ENCODE peak calls at places on chromosomes 3 and 15, in seven cellular contexts. G, N, D, L, J, V and K are unnamed samples.

GRCh38 chr3:171049831-171050444 is 23.4 kb upstream of the SLC2A2 start:
- DNase-seq in G (peak), N (peak), D (no peak), L (peak), J (peak), V (no peak), K (peak)

GRCh38 chr3:65466300-65466988 is 572.3 kb downstream of the MAGI1 start:
- DNase-seq in G (no peak), N (no peak), D (no peak), L (peak), J (no peak), V (no peak), K (no peak)

GRCh38 chr3:66582721-66583141 is 81.9 kb upstream of the LRIG1 start:
- DNase-seq in G (no peak), N (peak), D (no peak), L (no peak), J (no peak), V (peak), K (peak)

GRCh38 chr15:30670056-30670455 is 44.1 kb downstream of the ARHGAP11B start:
- DNase-seq in G (no peak), N (no peak), D (no peak), L (no peak), J (no peak), V (no peak), K (no peak)

GRCh38 chr15:28892789-28893610 is 7.2 kb downstream of the APBA2 start:
- DNase-seq in G (no peak), N (no peak), D (no peak), L (no peak), J (no peak), V (no peak), K (no peak)

GRCh38 chr3:65196663-65197062 is 508.9 kb upstream of the ADAMTS9 start:
- DNase-seq in G (no peak), N (no peak), D (no peak), L (no peak), J (no peak), V (no peak), K (no peak)

GRCh38 chr3:80543154-80543553 is 775.4 kb upstream of the ROBO1 start:
- DNase-seq in G (no peak), N (no peak), D (no peak), L (no peak), J (no peak), V (no peak), K (no peak)

GRCh38 chr3:153295906-153296305 is 133.9 kb downstream of the RAP2B start:
- DNase-seq in G (no peak), N (no peak), D (no peak), L (no peak), J (no peak), V (no peak), K (no peak)

GRCh38 chr3:191234216-191234615 is 35.2 kb downstream of the OSTN start:
- DNase-seq in G (no peak), N (no peak), D (no peak), L (no peak), J (no peak), V (no peak), K (no peak)

GRCh38 chr3:140995881-140996280 is 54.2 kb downstream of the SLC25A36 start:
- DNase-seq in G (no peak), N (no peak), D (no peak), L (no peak), J (no peak), V (no peak), K (no peak)

GRCh38 chr15:88542342-88542733 is 4.1 kb downstream of the DET1 start:
- DNase-seq in G (no peak), N (no peak), D (peak), L (no peak), J (no peak), V (no peak), K (no peak)

GRCh38 chr3:115275897-115276296 is 128.8 kb upstream of the ZBTB20 start:
- DNase-seq in G (no peak), N (no peak), D (no peak), L (no peak), J (no peak), V (no peak), K (no peak)

GRCh38 chr3:114450008-114450596 is 156.3 kb downstream of the TIGIT start:
- DNase-seq in G (no peak), N (no peak), D (no peak), L (no peak), J (no peak), V (no peak), K (no peak)

DNA sequence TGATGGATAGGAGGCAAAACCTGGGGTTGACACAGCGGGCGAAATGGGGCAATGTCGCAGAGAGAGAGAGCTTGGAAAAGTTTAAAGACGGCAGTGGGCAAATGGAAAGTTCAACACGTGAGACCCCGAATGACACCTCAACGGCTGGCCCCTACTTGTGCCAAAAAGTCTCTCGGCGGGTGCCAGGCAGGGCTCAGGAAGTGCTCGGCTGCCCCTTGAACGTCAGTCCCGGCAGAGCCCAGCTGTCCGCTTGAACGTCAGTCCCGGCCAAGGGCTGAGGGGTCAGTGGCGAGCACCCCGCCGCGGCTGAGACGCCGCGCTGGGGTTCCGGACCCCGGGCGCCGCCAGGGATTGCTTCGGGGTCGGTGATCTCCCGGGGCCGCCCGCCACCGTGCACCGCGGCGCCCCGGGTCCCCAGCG is 638 bp downstream of the EOGT start:
- DNase-seq in G (peak), N (no peak), D (peak), L (peak), J (peak), V (peak), K (peak)
- TF ChIP-seq CTCF in G (no peak), N (no peak), D (no peak), L (no peak), J (no peak), V (no peak), K (no peak)

DNA sequence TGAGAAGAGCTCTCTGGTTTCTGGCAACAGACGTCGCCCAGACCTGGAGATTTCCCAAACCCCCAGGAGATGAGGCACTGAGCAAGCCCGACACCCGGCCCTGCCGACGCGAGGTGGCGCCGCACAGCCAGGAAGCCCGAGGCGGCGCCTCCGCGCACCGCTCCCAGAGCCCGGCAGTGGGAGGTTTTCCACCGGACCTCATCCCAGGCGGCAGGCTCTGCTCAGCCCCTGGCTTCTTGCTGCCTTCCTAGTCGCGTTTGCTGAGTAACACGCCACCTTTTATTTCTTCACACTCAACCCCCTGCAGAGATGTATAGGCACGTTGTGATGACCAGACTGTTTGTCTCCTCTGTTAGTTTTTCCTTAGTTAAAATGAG is 56.3 kb upstream of the ARRDC4 start:
- DNase-seq in G (peak), N (peak), D (peak), L (peak), J (peak), V (peak), K (peak)
- TF ChIP-seq CTCF in G (peak), N (no peak), D (peak), L (peak), J (peak), V (peak), K (no peak)

DNA sequence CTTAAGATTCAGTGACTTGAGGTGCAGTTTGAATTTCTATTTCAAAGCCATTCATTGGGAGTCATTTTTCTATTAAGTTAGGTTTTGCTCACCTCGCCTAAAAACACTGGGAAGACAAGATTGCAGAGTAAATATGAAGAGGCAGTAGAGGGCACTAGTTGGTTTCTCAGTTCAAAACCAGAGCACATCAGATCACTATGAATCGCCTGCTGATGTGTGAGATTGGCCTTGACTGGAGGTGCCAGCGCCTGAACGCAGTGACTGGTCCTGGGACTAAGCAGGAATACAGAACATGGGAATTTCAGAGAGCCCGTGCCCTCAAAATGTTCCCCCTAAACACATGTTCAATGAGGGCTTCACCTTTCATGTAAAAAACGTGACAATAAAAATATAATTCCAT is 229.0 kb downstream of the ITPR1 start:
- DNase-seq in G (no peak), N (no peak), D (peak), L (no peak), J (peak), V (no peak), K (peak)
- TF ChIP-seq CTCF in G (no peak), N (no peak), D (peak), L (no peak), J (peak), V (peak), K (peak)

GRCh38 chr3:49132437-49133225 is at the start of gene LAMB2:
- DNase-seq in G (peak), N (no peak), D (peak), L (peak), J (peak), V (peak), K (no peak)
- TF ChIP-seq CTCF in G (no peak), N (no peak), D (no peak), L (no peak), J (no peak), V (no peak), K (no peak)

DNA sequence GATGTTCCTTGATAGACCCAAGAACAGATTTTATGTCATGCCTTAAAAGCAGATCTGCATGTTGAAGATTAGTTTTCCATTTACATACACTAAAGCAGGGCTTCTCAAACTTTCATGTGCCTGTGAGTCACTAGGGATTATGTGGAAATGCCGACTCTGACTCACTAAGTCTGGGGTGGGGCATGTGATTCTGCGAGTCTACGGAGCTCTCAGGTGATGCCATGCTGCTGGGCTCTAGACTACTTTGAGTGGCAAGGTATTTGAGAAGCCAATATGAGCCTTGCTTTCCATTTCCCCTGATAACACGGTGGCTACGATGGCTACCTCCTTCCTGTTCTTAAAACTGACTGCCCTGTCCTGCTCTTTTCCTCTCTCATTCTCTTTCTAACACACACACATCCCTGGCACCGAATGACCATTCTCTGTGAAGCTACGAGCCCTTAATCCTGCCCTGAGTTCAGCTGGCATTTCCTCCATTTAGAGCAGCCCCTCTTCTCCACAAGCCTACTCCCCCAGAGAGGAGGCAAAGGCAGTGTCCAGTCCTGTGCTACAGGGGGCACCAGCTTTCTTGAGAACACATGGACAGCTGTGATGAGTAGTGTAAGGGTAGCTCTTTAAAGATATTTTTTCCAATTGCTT is 39.7 kb upstream of the PYGO1 start:
- DNase-seq in G (no peak), N (no peak), D (no peak), L (no peak), J (peak), V (no peak), K (no peak)
- TF ChIP-seq CTCF in G (no peak), N (no peak), D (no peak), L (no peak), J (no peak), V (no peak), K (no peak)

GRCh38 chr15:42094512-42094963 is at the start of gene PLA2G4D:
- DNase-seq in G (no peak), N (no peak), D (no peak), L (no peak), J (no peak), V (no peak), K (no peak)
- TF ChIP-seq CTCF in G (no peak), N (no peak), D (no peak), L (no peak), J (no peak), V (no peak), K (no peak)

GRCh38 chr3:31341130-31341529 is 191.6 kb upstream of the STT3B start:
- DNase-seq in G (no peak), N (no peak), D (peak), L (peak), J (peak), V (no peak), K (no peak)
- TF ChIP-seq CTCF in G (peak), N (no peak), D (no peak), L (no peak), J (no peak), V (no peak), K (no peak)